ENCODE peak calls at places on chromosomes 13 and 19, in six cellular contexts. D is HAP-1, J is thoracic aorta, N is pancreas, A is cardiac muscle cell, Y is transverse colon. G is an unnamed sample.
A peak's percentile ranks its signal among the peaks of the same experiment; 100 is the strongest.

GRCh38 chr13:50080856-50081105 is 65.5 kb downstream of the KCNRG start:
- DNase-seq in N (no peak), J (no peak), Y (no peak), A (no peak), D (no peak), G (no peak)

GRCh38 chr19:19655641-19656343 is 7.7 kb downstream of the ATP13A1 start:
- DNase-seq in J (no peak), A (no peak), N (peak; percentile 72), Y (no peak), D (no peak), G (no peak)

GRCh38 chr19:41816761-41817160 is 20.4 kb downstream of the CEACAM3 start:
- DNase-seq in A (no peak), D (no peak), Y (peak; percentile 28), J (no peak), N (no peak), G (peak; percentile 43)

GRCh38 chr19:58097783-58098681 is at the start of gene ZSCAN18:
- DNase-seq in N (peak; percentile 100), D (peak; percentile 82), Y (peak; percentile 96), A (peak; percentile 98), J (peak; percentile 96), G (peak; percentile 97)

GRCh38 chr13:77697208-77698103 is at the start of gene SLAIN1:
- DNase-seq in Y (peak; percentile 80), A (peak; percentile 28), N (peak; percentile 94), J (peak; percentile 21), D (peak; percentile 80), G (peak; percentile 80)

GRCh38 chr13:73672492-73672891 is 461.7 kb downstream of the KLF12 start:
- DNase-seq in D (peak; percentile 46), A (no peak), Y (no peak), N (no peak), J (no peak), G (no peak)

GRCh38 chr19:29537181-29537580 is 11.4 kb downstream of the VSTM2B start:
- DNase-seq in A (no peak), N (peak; percentile 12), D (no peak), J (no peak), Y (no peak), G (no peak)

GRCh38 chr19:2636142-2636896 is 66.2 kb downstream of the GNG7 start:
- DNase-seq in A (no peak), N (peak; percentile 48), J (no peak), Y (no peak), D (no peak), G (no peak)

GRCh38 chr13:102799544-102800144 is 725 bp downstream of the BIVM start:
- DNase-seq in J (no peak), Y (peak; percentile 26), A (no peak), N (peak; percentile 84), D (no peak), G (peak; percentile 61)

GRCh38 chr19:38149597-38149996 is 74.4 kb downstream of the DPF1 start:
- DNase-seq in Y (no peak), D (no peak), A (peak; percentile 14), N (no peak), J (no peak), G (no peak)

GRCh38 chr19:51514866-51515481 is 13.4 kb upstream of the SIGLEC12 start:
- DNase-seq in D (peak; percentile 13), Y (no peak), N (no peak), J (no peak), A (peak; percentile 72), G (no peak)

GRCh38 chr13:26246154-26246553 is 7.8 kb upstream of the CDK8 start:
- DNase-seq in D (no peak), Y (no peak), N (no peak), J (no peak), A (no peak), G (no peak)

GRCh38 chr19:53057904-53058579 is 13.5 kb downstream of the ERVV-2 start:
- DNase-seq in A (peak; percentile 15), J (no peak), Y (no peak), N (peak; percentile 69), D (no peak), G (no peak)

GRCh38 chr19:49843265-49843664 is 7.7 kb upstream of the PTOV1 start:
- DNase-seq in D (no peak), J (no peak), A (no peak), Y (no peak), N (no peak), G (no peak)

GRCh38 chr13:24116103-24116502 is 44.4 kb upstream of the SPATA13 start:
- DNase-seq in Y (no peak), A (no peak), D (no peak), N (no peak), J (no peak), G (no peak)

GRCh38 chr13:112619730-112620639 is 32.0 kb upstream of the TUBGCP3 start:
- DNase-seq in N (no peak), D (peak; percentile 70), Y (no peak), J (no peak), A (peak; percentile 12), G (no peak)

GRCh38 chr13:21924958-21925357 is 254.1 kb downstream of the FGF9 start:
- DNase-seq in J (no peak), N (no peak), Y (no peak), D (no peak), A (no peak), G (no peak)

GRCh38 chr13:38398810-38399493 is 49.3 kb downstream of the UFM1 start:
- DNase-seq in A (peak; percentile 76), D (no peak), Y (no peak), J (no peak), N (no peak), G (peak; percentile 4)

GRCh38 chr19:10353793-10354391 is 14.5 kb upstream of the ICAM3 start:
- DNase-seq in A (peak; percentile 25), Y (peak; percentile 14), J (no peak), N (peak; percentile 78), D (no peak), G (no peak)

GRCh38 chr19:29675650-29676186 is 10.5 kb downstream of the PLEKHF1 start:
- DNase-seq in D (no peak), J (no peak), A (no peak), N (no peak), Y (no peak), G (no peak)

GRCh38 chr19:44848036-44848804 is 2.1 kb downstream of the NECTIN2 start:
- DNase-seq in A (peak; percentile 56), D (no peak), N (no peak), J (no peak), Y (no peak), G (peak; percentile 30)

GRCh38 chr19:39475748-39476147 is 4.9 kb upstream of the TIMM50 start:
- DNase-seq in D (no peak), J (no peak), N (no peak), A (no peak), Y (no peak), G (no peak)

GRCh38 chr13:19766637-19767036 is 16.1 kb downstream of the PSPC1 start:
- DNase-seq in Y (no peak), N (no peak), D (peak; percentile 14), A (no peak), J (no peak), G (no peak)

GRCh38 chr19:6333439-6333838 is at the start of gene ACER1:
- DNase-seq in N (no peak), J (no peak), D (no peak), A (no peak), Y (no peak), G (no peak)
- H3K4me3 ChIP-seq in N (no peak within 1 kb of the TSS), J (no peak within 1 kb of the TSS), D (no peak within 1 kb of the TSS), A (no peak within 1 kb of the TSS), Y (no peak within 1 kb of the TSS), G (no peak within 1 kb of the TSS)

GRCh38 chr19:35721374-35721773 is 3.6 kb downstream of the KMT2B start:
- DNase-seq in D (no peak), J (no peak), Y (no peak), A (no peak), N (peak; percentile 65), G (no peak)

GRCh38 chr19:35723671-35724070 is 5.9 kb downstream of the KMT2B start:
- DNase-seq in N (peak; percentile 32), A (no peak), D (no peak), J (no peak), Y (no peak), G (no peak)

GRCh38 chr19:35722461-35722860 is 4.7 kb downstream of the KMT2B start:
- DNase-seq in Y (no peak), A (no peak), N (peak; percentile 54), D (no peak), J (no peak), G (no peak)

GRCh38 chr19:35724560-35724959 is 6.8 kb downstream of the KMT2B start:
- DNase-seq in N (peak; percentile 66), A (no peak), Y (no peak), J (no peak), D (no peak), G (no peak)

GRCh38 chr19:35722897-35723296 is 5.1 kb downstream of the KMT2B start:
- DNase-seq in N (peak; percentile 74), J (no peak), Y (no peak), A (no peak), D (no peak), G (no peak)
- H3K36me3 ChIP-seq in N (peaks cover 64% of the 10 kb centered on the region), J (peaks cover 72% of the 10 kb centered on the region), Y (peaks cover 60% of the 10 kb centered on the region), A (peaks cover 51% of the 10 kb centered on the region), D (peaks cover 70% of the 10 kb centered on the region), G (peaks cover 31% of the 10 kb centered on the region)

GRCh38 chr13:114128348-114128623 is 4.1 kb downstream of the RASA3 start:
- DNase-seq in J (no peak), N (peak; percentile 37), Y (no peak), A (no peak), D (no peak), G (peak; percentile 47)

GRCh38 chr13:114126789-114127472 is 5.5 kb downstream of the RASA3 start:
- DNase-seq in D (no peak), Y (no peak), J (no peak), A (no peak), N (peak; percentile 40), G (no peak)

GRCh38 chr13:114129649-114130062 is 2.8 kb downstream of the RASA3 start:
- DNase-seq in N (no peak), D (no peak), Y (no peak), J (no peak), A (no peak), G (no peak)

GRCh38 chr13:114128624-114129522 is 3.5 kb downstream of the RASA3 start:
- DNase-seq in J (peak; percentile 47), D (no peak), N (peak; percentile 26), A (peak; percentile 91), Y (peak; percentile 79), G (peak; percentile 69)

DNA sequence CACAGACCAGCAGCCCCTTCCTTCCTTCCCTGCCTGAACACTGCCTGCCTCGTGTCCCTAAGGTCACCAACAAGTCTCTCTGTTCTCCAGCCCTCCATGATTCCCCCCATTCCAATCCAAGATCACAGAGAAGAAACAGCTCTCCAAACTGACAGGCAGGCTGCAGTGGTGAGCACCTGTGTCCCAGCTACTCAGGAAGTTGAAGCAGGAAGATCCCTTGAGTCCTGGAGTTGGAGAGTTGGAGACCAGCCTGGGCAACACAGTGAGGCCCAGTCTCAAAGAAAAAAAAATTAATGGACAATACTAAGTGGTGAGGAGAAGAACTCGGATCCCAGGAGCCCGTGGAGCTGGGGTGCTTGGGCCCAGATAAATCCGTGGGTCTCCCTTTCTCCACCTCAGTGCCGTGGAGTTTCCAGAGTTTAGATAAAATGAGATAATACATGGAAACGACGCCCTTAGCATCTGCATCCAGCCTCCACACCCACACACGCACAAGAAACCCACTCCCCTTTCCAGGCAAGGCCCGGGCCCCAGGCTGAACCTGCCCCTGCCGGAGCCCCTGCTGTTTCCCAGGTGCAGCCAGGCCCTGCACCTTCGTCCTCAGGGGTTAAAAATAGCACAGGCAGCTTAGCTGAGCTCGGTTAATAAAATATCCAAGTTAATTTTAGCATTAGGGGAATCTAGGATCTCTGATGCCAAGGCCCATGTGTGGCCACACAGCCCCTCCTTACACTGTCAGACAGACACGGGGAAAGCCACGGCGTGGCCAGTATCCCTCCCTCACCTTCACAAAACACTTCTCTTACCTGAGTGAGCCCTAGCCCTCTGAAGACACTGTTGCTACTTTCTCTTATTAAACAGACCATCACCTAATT is 4.7 kb downstream of the RASA3 start:
- DNase-seq in D (no peak), J (no peak), N (peak; percentile 27), Y (no peak), A (no peak), G (no peak)
- H3K4me3 ChIP-seq in D (no peak overlapping the region), J (peak overlapping the region; percentile 60), N (no peak overlapping the region), Y (no peak overlapping the region), A (no peak overlapping the region), G (no peak overlapping the region)

GRCh38 chr13:74979703-74980102 is 502.3 kb downstream of the TBC1D4 start:
- DNase-seq in D (no peak), N (no peak), A (no peak), Y (no peak), J (no peak), G (no peak)
- H3K36me3 ChIP-seq in D (no peaks in the 10 kb centered on the region), N (no peaks in the 10 kb centered on the region), A (no peaks in the 10 kb centered on the region), Y (no peaks in the 10 kb centered on the region), J (no peaks in the 10 kb centered on the region), G (no peaks in the 10 kb centered on the region)